ENCODE peak calls at places on chromosomes 5 and 9, in five cellular contexts. R, S, J, H and X are unnamed samples.

GRCh38 chr5:79743846-79744605 is 54.4 kb downstream of the CMYA5 start:
- DNase-seq in R (peak; percentile 70), S (no peak), J (no peak), H (no peak), X (no peak)

GRCh38 chr5:172775326-172776234 is 4.6 kb upstream of the DUSP1 start:
- DNase-seq in R (no peak), S (peak; percentile 92), J (no peak), H (peak; percentile 97), X (peak; percentile 15)

GRCh38 chr5:132434391-132434790 is 56.2 kb downstream of the IRF1 start:
- DNase-seq in R (no peak), S (no peak), J (no peak), H (no peak), X (no peak)

GRCh38 chr5:94613583-94613982 is 4.8 kb downstream of the KIAA0825 start:
- DNase-seq in R (no peak), S (no peak), J (no peak), H (peak; percentile 30), X (no peak)

GRCh38 chr5:122119205-122119604 is 10.1 kb upstream of the ZNF474 start:
- DNase-seq in R (no peak), S (no peak), J (no peak), H (no peak), X (no peak)

GRCh38 chr9:34701023-34701768 is 8.7 kb downstream of the CCL21 start:
- DNase-seq in R (peak; percentile 78), S (peak; percentile 77), J (peak; percentile 68), H (peak; percentile 60), X (peak; percentile 73)

GRCh38 chr9:97487107-97487506 is 14.4 kb upstream of the TMOD1 start:
- DNase-seq in R (no peak), S (no peak), J (no peak), H (peak; percentile 21), X (no peak)

GRCh38 chr5:78597068-78597857 is 51.3 kb downstream of the LHFPL2 start:
- DNase-seq in R (no peak), S (no peak), J (no peak), H (peak; percentile 95), X (no peak)

GRCh38 chr9:133581553-133582343 is 27.4 kb downstream of the FAM163B start:
- DNase-seq in R (peak; percentile 47), S (no peak), J (no peak), H (peak; percentile 99), X (no peak)

GRCh38 chr5:157347301-157348048 is 81.6 kb downstream of the CYFIP2 start:
- DNase-seq in R (no peak), S (no peak), J (no peak), H (no peak), X (no peak)
- TF ChIP-seq CTCF in R (no peak), S (no peak), J (no peak), H (no peak), X (no peak)

GRCh38 chr5:133753856-133754255 is 141.5 kb upstream of the FSTL4 start:
- DNase-seq in R (no peak), S (no peak), J (no peak), H (no peak), X (no peak)

GRCh38 chr5:133756036-133756435 is 143.7 kb upstream of the FSTL4 start:
- DNase-seq in R (no peak), S (no peak), J (no peak), H (no peak), X (no peak)

GRCh38 chr5:133756756-133757155 is 144.4 kb upstream of the FSTL4 start:
- DNase-seq in R (no peak), S (no peak), J (no peak), H (no peak), X (no peak)

GRCh38 chr5:133757396-133757795 is 145.1 kb upstream of the FSTL4 start:
- DNase-seq in R (no peak), S (no peak), J (no peak), H (no peak), X (no peak)

GRCh38 chr5:133754575-133755169 is 142.3 kb upstream of the FSTL4 start:
- DNase-seq in R (no peak), S (peak; percentile 13), J (no peak), H (peak; percentile 44), X (no peak)
- TF ChIP-seq CTCF in R (peak; percentile 41), S (no peak), J (peak; percentile 45), H (peak; percentile 74), X (no peak)

DNA sequence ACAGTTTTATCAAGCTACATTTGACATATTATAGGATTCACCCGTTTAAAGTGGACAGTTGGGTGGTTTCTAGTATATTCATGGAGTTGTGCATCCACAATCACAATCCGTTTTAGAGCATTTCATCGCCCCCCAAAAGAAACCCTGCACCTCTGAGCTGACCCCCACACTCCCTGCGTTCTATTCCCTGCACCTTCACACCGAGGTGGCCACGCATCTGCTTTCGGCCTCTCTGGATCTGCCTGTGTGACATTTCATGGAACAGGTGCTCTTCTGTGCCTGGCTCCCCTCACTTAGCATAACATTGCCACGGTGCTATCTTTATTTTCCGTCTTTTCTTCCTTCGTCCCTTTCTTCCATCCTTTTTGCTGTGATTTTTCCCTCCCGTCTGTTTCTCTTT is 32.7 kb downstream of the HRH2 start:
- DNase-seq in R (no peak), S (no peak), J (no peak), H (no peak), X (no peak)
- TF ChIP-seq CTCF in R (no peak), S (no peak), J (no peak), H (no peak), X (no peak)

DNA sequence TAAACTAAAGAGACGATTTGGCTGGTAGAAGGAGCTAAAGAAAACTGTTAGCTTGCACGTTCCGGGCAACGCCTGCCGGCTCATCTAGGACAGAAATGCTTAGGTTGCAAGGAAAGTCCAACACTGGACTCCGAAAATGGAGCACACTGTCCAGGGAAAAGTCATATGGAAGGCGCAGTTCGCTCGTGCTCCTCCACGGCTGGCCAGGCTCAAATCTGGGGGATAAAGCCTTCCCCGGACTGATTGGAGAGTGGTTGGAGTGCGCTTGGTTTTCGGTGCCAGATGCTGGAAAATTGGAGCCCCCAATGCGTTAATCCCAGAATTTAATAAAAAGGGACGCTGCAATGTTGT is 947 bp downstream of the CDH6 start:
- DNase-seq in R (no peak), S (no peak), J (no peak), H (peak; percentile 14), X (no peak)
- TF ChIP-seq CTCF in R (no peak), S (no peak), J (no peak), H (no peak), X (no peak)

DNA sequence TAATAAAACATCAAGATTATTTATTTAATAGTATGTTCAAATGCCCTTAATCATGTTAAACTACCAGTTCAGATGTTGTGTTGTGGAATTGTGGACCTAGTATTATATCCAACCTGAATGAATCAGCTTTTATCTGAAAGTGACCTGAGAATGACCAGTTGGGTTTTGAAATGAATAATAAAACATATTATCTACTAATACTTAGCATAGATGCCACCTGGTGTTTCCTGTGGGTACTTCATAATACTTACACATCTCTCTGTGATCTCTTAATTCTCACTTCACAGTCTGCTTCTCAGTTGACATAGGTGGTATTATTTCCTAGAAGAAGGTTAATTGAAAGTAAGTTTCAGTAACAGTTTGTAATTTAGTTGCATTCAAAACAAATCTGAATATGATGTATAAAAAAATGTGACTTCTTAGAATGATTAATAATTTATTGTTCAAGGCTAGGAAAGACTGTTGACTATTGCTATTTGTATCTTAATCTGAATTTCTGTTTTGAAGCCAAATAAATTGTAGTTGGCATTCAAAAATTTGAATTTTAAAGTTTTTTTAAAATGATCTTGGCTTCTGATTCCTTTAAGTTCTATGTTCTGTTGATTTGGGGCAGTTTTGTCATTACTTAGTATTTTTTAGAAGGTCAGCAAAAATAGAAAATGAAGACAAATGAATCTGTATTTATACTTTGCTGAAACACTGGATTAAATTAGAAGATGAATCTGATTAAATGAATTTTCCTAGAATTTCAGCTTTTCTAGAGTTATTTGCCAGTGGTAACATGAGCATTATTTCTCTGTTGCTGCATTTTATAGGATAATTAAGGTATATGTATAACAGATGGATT is 48.2 kb downstream of the KIF2A start:
- DNase-seq in R (no peak), S (peak; percentile 92), J (no peak), H (peak; percentile 76), X (no peak)
- TF ChIP-seq CTCF in R (peak; percentile 66), S (peak; percentile 59), J (peak; percentile 96), H (peak; percentile 62), X (peak; percentile 78)

DNA sequence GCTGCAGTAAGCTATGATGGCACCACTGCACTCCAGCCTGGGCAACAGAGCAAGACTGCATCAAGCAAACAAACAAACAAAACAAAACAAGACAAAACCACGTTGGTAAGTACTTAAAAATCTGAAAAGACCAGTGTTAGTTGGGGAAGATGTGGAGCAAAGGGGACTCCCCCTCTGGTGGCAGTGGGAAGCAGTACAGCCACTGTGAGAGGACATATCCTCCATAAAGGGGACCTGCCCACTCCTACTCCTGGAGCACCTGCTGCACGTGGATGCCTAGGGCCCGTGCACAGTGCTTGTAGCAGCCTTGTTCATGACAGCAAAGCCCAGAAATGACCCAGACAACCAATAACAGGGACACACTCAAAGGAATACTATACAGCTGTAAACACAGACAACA is 17.0 kb upstream of the IPPK start:
- DNase-seq in R (no peak), S (no peak), J (no peak), H (peak; percentile 11), X (no peak)
- TF ChIP-seq CTCF in R (no peak), S (no peak), J (no peak), H (peak; percentile 22), X (no peak)

GRCh38 chr9:136050706-136051567 is 44.2 kb downstream of the NACC2 start:
- DNase-seq in R (peak; percentile 45), S (no peak), J (no peak), H (no peak), X (no peak)
- TF ChIP-seq CTCF in R (no peak), S (no peak), J (no peak), H (no peak), X (no peak)

DNA sequence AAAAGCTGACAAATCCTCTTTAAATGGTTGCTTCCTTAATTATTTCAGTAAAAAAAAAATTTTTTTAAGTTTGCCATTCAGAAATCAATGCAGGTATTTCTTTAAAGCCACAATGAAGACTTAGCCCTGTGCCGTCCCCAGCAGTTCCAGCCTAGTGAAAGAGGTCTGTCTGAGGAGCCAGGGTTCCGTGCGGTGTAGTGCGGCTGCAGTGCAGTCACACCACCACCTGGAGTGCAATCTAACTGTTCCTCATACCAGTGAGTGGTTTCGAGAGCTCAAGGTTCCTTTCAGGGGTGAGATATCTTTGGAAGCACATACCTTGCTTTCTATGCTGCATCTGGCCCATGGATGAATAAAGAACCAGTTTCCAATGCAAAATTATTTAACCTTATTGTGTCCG is 87.5 kb downstream of the FANCC start:
- DNase-seq in R (no peak), S (no peak), J (no peak), H (no peak), X (no peak)
- TF ChIP-seq CTCF in R (no peak), S (no peak), J (no peak), H (no peak), X (no peak)

DNA sequence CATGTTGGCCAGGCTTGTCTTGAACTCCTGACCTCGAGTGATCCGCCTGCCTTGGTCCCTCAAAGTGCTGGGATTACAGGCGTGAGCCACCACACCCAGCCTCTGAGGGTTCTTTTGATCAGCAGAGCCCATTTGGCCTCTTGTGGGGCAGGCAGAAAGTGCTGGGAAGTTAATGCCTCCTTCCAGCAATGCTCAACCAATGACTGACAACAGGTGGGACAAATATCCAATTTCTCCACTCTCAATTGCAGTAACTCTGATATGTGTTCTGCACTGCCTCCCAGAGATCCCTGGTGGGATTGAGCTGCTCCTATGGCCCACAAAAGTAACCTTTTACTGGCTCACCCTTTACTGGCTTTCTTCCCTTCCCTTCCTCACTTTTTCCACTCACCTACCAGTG is 79.9 kb upstream of the APC start:
- DNase-seq in R (no peak), S (no peak), J (no peak), H (no peak), X (no peak)
- TF ChIP-seq CTCF in R (no peak), S (no peak), J (no peak), H (no peak), X (no peak)